ENCODE peak calls at places on chromosomes 4 and X, in four cellular contexts. One of them, this sample, is unnamed.
A peak's percentile ranks its signal among the peaks of the same experiment; 100 is the strongest.

GRCh38 chrX:19334945-19335626 is 8.6 kb upstream of the PDHA1 start:
- DNase-seq in kidney epithelial cell: no peak
- DNase-seq in astrocyte of the spinal cord: peak; percentile 28
- DNase-seq in thoracic aorta: no peak
- DNase-seq in this sample: no peak

GRCh38 chr4:39320381-39321115 is 45.6 kb downstream of the RFC1 start:
- DNase-seq in kidney epithelial cell: no peak
- DNase-seq in astrocyte of the spinal cord: peak; percentile 72
- DNase-seq in thoracic aorta: no peak
- DNase-seq in this sample: no peak

GRCh38 chrX:47629419-47630210 is at the start of gene CFP:
- DNase-seq in kidney epithelial cell: no peak
- DNase-seq in astrocyte of the spinal cord: no peak
- DNase-seq in thoracic aorta: no peak
- DNase-seq in this sample: no peak

GRCh38 chr4:80507507-80507906 is 172.0 kb downstream of the CFAP299 start:
- DNase-seq in kidney epithelial cell: no peak
- DNase-seq in astrocyte of the spinal cord: no peak
- DNase-seq in thoracic aorta: no peak
- DNase-seq in this sample: no peak

GRCh38 chr4:61890321-61890720 is 690.2 kb downstream of the ADGRL3 start:
- DNase-seq in kidney epithelial cell: no peak
- DNase-seq in astrocyte of the spinal cord: no peak
- DNase-seq in thoracic aorta: no peak
- DNase-seq in this sample: no peak

GRCh38 chrX:4825550-4825949 is 1112.1 kb upstream of the PRKX start:
- DNase-seq in kidney epithelial cell: no peak
- DNase-seq in astrocyte of the spinal cord: no peak
- DNase-seq in thoracic aorta: no peak
- DNase-seq in this sample: no peak

GRCh38 chr4:105140684-105141490 is 5.8 kb upstream of the TET2 start:
- DNase-seq in kidney epithelial cell: no peak
- DNase-seq in astrocyte of the spinal cord: peak; percentile 27
- DNase-seq in thoracic aorta: no peak
- DNase-seq in this sample: no peak

GRCh38 chr4:109801895-109802319 is at the start of gene CFI:
- DNase-seq in kidney epithelial cell: no peak
- DNase-seq in astrocyte of the spinal cord: peak; percentile 86
- DNase-seq in thoracic aorta: no peak
- DNase-seq in this sample: peak; percentile 30

GRCh38 chr4:138118270-138118669 is 123.9 kb downstream of the SLC7A11 start:
- DNase-seq in kidney epithelial cell: no peak
- DNase-seq in astrocyte of the spinal cord: no peak
- DNase-seq in thoracic aorta: no peak
- DNase-seq in this sample: no peak

GRCh38 chr4:138112389-138112788 is 129.8 kb downstream of the SLC7A11 start:
- DNase-seq in kidney epithelial cell: no peak
- DNase-seq in astrocyte of the spinal cord: no peak
- DNase-seq in thoracic aorta: no peak
- DNase-seq in this sample: no peak

GRCh38 chr4:138114434-138114833 is 127.7 kb downstream of the SLC7A11 start:
- DNase-seq in kidney epithelial cell: no peak
- DNase-seq in astrocyte of the spinal cord: no peak
- DNase-seq in thoracic aorta: no peak
- DNase-seq in this sample: no peak

GRCh38 chr4:138113819-138114415 is 128.2 kb downstream of the SLC7A11 start:
- DNase-seq in kidney epithelial cell: peak; percentile 34
- DNase-seq in astrocyte of the spinal cord: peak; percentile 59
- DNase-seq in thoracic aorta: no peak
- DNase-seq in this sample: no peak

DNA sequence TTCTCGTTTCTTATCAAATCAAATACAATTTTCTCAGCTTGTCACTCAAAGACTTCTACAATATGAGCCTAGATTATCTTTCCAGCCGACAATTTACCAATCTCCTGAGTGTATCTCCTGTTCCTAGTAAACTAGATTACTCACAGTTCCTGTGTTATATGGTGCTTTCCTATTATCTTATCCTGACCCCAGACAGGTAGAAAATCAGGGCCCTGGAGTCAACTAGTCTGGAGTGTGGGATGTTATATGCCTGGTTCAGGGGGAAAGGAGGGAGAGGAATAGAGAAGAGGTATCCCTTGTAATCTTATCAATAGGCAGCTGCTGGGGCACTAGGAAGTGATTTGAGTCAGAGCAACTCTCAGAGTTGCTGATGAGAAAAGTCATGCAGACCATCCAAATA is 127.1 kb downstream of the SLC7A11 start:
- DNase-seq in kidney epithelial cell: no peak
- DNase-seq in astrocyte of the spinal cord: no peak
- DNase-seq in thoracic aorta: no peak
- DNase-seq in this sample: no peak
- H3K4me3 ChIP-seq in kidney epithelial cell: no peak overlapping the region
- H3K4me3 ChIP-seq in astrocyte of the spinal cord: no peak overlapping the region
- H3K4me3 ChIP-seq in thoracic aorta: no peak overlapping the region
- H3K4me3 ChIP-seq in this sample: no peak overlapping the region

DNA sequence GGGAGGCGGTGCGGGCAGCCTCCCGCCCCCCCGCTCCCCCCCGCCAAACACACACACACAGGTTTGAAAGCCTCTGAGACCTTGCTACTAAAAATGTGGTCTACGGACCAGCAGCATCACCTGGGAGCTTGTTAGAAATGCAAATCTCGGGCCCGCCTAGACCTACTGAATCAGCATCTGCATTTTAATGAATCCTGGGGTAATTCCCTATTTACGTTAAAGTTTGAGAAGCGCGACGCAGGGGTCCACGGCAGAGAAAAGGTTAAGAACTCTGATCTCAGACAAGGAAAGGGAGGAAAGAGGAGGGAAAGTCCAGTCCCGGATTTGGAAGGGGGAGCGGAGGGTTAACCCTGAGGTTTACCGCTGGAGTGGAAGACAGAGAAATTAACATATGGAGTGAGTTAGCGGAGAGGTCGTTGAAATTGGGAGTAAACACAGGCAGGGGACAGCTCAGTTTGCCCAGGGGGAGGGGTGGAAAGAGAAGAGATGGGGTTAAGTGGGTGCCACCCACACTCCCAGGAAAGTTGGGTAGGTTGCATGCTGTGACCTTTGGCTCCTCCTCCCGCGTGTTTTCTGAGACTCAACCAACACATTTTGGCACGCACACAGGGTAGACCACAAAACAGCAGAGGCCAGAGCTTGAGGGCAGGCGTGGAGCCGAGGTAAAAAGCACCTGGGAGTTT is 483.6 kb downstream of the BCOR start:
- DNase-seq in kidney epithelial cell: no peak
- DNase-seq in astrocyte of the spinal cord: no peak
- DNase-seq in thoracic aorta: no peak
- DNase-seq in this sample: no peak
- H3K4me3 ChIP-seq in kidney epithelial cell: no peak overlapping the region
- H3K4me3 ChIP-seq in astrocyte of the spinal cord: no peak overlapping the region
- H3K4me3 ChIP-seq in thoracic aorta: peak overlapping the region; percentile 64
- H3K4me3 ChIP-seq in this sample: no peak overlapping the region

DNA sequence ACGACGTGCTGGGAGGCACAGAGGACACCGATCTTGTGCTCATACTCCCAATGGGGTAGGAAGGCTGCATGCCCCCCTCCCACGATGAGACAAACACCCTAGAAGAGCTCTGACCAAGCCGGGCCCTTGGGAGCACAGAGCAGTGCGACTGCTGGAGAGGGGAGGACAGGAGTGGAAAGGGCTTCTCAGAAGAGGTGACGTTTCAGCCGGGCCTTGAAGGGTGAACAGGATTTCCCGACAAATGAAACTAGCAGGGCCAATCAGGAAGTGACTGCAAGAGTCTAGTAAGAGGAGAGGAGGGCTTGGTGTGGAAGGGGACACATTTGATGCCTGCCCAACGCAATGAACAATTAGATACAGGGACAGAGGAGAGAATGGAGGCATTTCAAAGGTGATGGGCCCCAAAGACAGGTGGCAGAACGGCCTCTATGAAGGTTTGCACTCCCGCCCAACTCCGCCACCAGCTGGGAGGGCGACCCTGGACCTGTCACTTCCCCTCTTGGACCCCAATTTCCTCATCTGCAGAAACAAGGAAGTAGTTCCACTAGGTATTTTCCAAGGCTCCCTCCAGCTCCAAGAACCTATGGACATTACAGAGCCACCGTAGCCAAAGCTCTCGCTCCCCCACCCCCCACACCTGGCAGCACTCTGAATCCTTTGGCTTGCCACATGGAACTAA is 3.9 kb downstream of the HCFC1 start:
- DNase-seq in kidney epithelial cell: no peak
- DNase-seq in astrocyte of the spinal cord: no peak
- DNase-seq in thoracic aorta: no peak
- DNase-seq in this sample: no peak
- H3K4me3 ChIP-seq in kidney epithelial cell: no peak overlapping the region
- H3K4me3 ChIP-seq in astrocyte of the spinal cord: no peak overlapping the region
- H3K4me3 ChIP-seq in thoracic aorta: peak overlapping the region; percentile 87
- H3K4me3 ChIP-seq in this sample: no peak overlapping the region

GRCh38 chr4:94758141-94758699 is 465 bp downstream of the BMPR1B start:
- DNase-seq in kidney epithelial cell: no peak
- DNase-seq in astrocyte of the spinal cord: peak; percentile 50
- DNase-seq in thoracic aorta: no peak
- DNase-seq in this sample: no peak
- H3K4me3 ChIP-seq in kidney epithelial cell: peak overlapping the region; percentile 76
- H3K4me3 ChIP-seq in astrocyte of the spinal cord: peak overlapping the region; percentile 58
- H3K4me3 ChIP-seq in thoracic aorta: peak overlapping the region; percentile 85
- H3K4me3 ChIP-seq in this sample: peak overlapping the region; percentile 41

DNA sequence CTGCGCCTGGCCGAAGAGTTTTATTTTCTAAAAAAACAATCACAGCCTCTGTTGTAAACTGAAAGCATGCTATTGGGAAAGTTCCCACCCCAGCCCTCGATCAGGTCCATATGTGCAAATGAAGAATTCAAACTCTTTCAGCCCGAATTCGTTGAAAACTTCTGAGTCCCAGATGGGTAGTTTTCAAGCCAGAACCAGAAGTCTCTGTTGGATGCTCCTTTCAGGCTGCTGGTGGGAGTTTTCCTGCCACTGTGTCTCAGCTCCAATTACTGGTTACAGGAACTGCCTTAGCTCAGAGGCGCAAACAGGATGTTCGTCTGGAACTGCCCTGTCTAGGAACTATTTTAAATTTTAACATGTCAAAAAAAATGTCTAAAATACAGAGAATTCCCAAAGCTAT is 9.3 kb upstream of the ALG13 start:
- DNase-seq in kidney epithelial cell: no peak
- DNase-seq in astrocyte of the spinal cord: no peak
- DNase-seq in thoracic aorta: no peak
- DNase-seq in this sample: no peak
- H3K4me3 ChIP-seq in kidney epithelial cell: no peak overlapping the region
- H3K4me3 ChIP-seq in astrocyte of the spinal cord: no peak overlapping the region
- H3K4me3 ChIP-seq in thoracic aorta: no peak overlapping the region
- H3K4me3 ChIP-seq in this sample: no peak overlapping the region

DNA sequence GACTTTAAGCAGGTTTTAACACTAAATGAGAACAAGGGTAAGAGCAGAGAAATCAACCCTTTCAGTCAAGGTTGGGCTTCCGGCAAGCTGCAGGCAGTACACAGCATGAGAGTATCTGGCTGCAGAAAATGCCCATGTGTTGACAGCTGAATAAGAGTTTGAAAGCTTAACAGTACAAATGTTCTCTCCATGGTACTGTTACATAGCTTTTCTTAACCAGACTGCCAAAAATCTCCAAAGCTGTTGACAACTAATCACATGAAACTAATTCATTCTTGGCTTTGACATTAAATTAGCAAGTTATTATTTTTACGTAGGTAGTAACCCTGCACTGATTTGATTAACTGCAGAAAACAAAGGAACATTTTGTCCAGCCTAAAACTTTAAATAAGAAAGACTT is 153.5 kb downstream of the SLC10A7 start:
- DNase-seq in kidney epithelial cell: no peak
- DNase-seq in astrocyte of the spinal cord: no peak
- DNase-seq in thoracic aorta: no peak
- DNase-seq in this sample: no peak
- H3K4me3 ChIP-seq in kidney epithelial cell: no peak overlapping the region
- H3K4me3 ChIP-seq in astrocyte of the spinal cord: no peak overlapping the region
- H3K4me3 ChIP-seq in thoracic aorta: no peak overlapping the region
- H3K4me3 ChIP-seq in this sample: no peak overlapping the region

DNA sequence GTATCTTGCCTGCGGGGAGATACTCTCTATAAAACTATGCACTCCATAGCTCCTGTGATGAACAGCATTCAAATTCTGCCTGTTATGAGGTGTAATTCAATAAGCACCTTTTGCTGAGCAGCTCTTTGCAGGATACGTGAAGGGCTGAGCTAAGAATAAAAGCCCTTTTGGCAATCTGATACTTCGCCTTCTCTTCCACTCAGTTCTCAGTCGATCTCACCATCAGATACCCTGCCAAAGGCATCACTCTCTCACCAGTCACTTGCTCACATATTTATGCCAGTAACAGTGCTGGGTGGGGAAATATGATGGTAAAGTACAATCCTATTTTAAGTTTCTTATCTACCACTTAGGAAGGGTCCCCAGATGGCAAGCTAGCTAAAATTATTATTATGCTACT is 67.2 kb downstream of the RPS3A start:
- DNase-seq in kidney epithelial cell: no peak
- DNase-seq in astrocyte of the spinal cord: no peak
- DNase-seq in thoracic aorta: no peak
- DNase-seq in this sample: no peak
- H3K4me3 ChIP-seq in kidney epithelial cell: no peak overlapping the region
- H3K4me3 ChIP-seq in astrocyte of the spinal cord: no peak overlapping the region
- H3K4me3 ChIP-seq in thoracic aorta: no peak overlapping the region
- H3K4me3 ChIP-seq in this sample: no peak overlapping the region

This sample was measured in BJ.